ENCODE peak calls at places on chromosomes 3 and 15, in five cellular contexts. One of them, this sample, is unnamed.

GRCh38 chr3:37453393-37454391 is 279.3 kb upstream of the LRRFIP2 start:
- DNase-seq in breast epithelium: peak
- DNase-seq in cerebellum: peak
- DNase-seq in astrocyte of the cerebellum: no peak
- DNase-seq in effector memory CD4-positive, alpha-beta T cell: no peak
- DNase-seq in this sample: peak

GRCh38 chr3:37729119-37729518 is 132.6 kb upstream of the CTDSPL start:
- DNase-seq in astrocyte of the cerebellum: no peak
- DNase-seq in cerebellum: no peak
- DNase-seq in breast epithelium: no peak
- DNase-seq in effector memory CD4-positive, alpha-beta T cell: no peak
- DNase-seq in this sample: no peak

GRCh38 chr3:122227036-122227781 is 43.7 kb downstream of the CASR start:
- DNase-seq in astrocyte of the cerebellum: no peak
- DNase-seq in cerebellum: no peak
- DNase-seq in breast epithelium: no peak
- DNase-seq in effector memory CD4-positive, alpha-beta T cell: no peak
- DNase-seq in this sample: no peak

GRCh38 chr15:37793851-37794250 is 140.6 kb upstream of the TMCO5A start:
- DNase-seq in astrocyte of the cerebellum: no peak
- DNase-seq in cerebellum: no peak
- DNase-seq in effector memory CD4-positive, alpha-beta T cell: no peak
- DNase-seq in breast epithelium: no peak
- DNase-seq in this sample: no peak

GRCh38 chr3:126480251-126480650 is 4.6 kb upstream of the ZXDC start:
- DNase-seq in breast epithelium: no peak
- DNase-seq in cerebellum: no peak
- DNase-seq in astrocyte of the cerebellum: no peak
- DNase-seq in effector memory CD4-positive, alpha-beta T cell: no peak
- DNase-seq in this sample: no peak

GRCh38 chr15:68585574-68586273 is 6.9 kb downstream of the CORO2B start:
- DNase-seq in breast epithelium: no peak
- DNase-seq in effector memory CD4-positive, alpha-beta T cell: no peak
- DNase-seq in cerebellum: no peak
- DNase-seq in astrocyte of the cerebellum: no peak
- DNase-seq in this sample: peak

GRCh38 chr3:130565224-130565623 is 48.2 kb downstream of the COL6A6 start:
- DNase-seq in cerebellum: no peak
- DNase-seq in breast epithelium: no peak
- DNase-seq in astrocyte of the cerebellum: no peak
- DNase-seq in effector memory CD4-positive, alpha-beta T cell: no peak
- DNase-seq in this sample: no peak

GRCh38 chr15:57432141-57432701 is 55.9 kb downstream of the CGNL1 start:
- DNase-seq in breast epithelium: no peak
- DNase-seq in astrocyte of the cerebellum: peak
- DNase-seq in effector memory CD4-positive, alpha-beta T cell: no peak
- DNase-seq in cerebellum: no peak
- DNase-seq in this sample: peak

GRCh38 chr3:45984331-45985312 is 11.0 kb downstream of the FYCO1 start:
- DNase-seq in effector memory CD4-positive, alpha-beta T cell: no peak
- DNase-seq in cerebellum: no peak
- DNase-seq in breast epithelium: no peak
- DNase-seq in astrocyte of the cerebellum: no peak
- DNase-seq in this sample: no peak

GRCh38 chr15:33309602-33310276 is 1.0 kb upstream of the RYR3 start:
- DNase-seq in cerebellum: no peak
- DNase-seq in breast epithelium: no peak
- DNase-seq in effector memory CD4-positive, alpha-beta T cell: no peak
- DNase-seq in astrocyte of the cerebellum: no peak
- DNase-seq in this sample: peak

GRCh38 chr3:103181175-103181574 is 746.4 kb downstream of the ZPLD1 start:
- DNase-seq in effector memory CD4-positive, alpha-beta T cell: no peak
- DNase-seq in breast epithelium: no peak
- DNase-seq in cerebellum: no peak
- DNase-seq in astrocyte of the cerebellum: no peak
- DNase-seq in this sample: no peak

GRCh38 chr3:133944641-133945441 is 49.2 kb upstream of the RAB6B start:
- DNase-seq in breast epithelium: peak
- DNase-seq in cerebellum: peak
- DNase-seq in astrocyte of the cerebellum: peak
- DNase-seq in effector memory CD4-positive, alpha-beta T cell: no peak
- DNase-seq in this sample: no peak

GRCh38 chr3:177596822-177597271 is 399.6 kb upstream of the TBL1XR1 start:
- DNase-seq in breast epithelium: peak
- DNase-seq in cerebellum: no peak
- DNase-seq in effector memory CD4-positive, alpha-beta T cell: no peak
- DNase-seq in astrocyte of the cerebellum: no peak
- DNase-seq in this sample: no peak

GRCh38 chr3:143436231-143436930 is 316.8 kb downstream of the CHST2 start:
- DNase-seq in breast epithelium: no peak
- DNase-seq in cerebellum: no peak
- DNase-seq in effector memory CD4-positive, alpha-beta T cell: no peak
- DNase-seq in astrocyte of the cerebellum: no peak
- DNase-seq in this sample: no peak

GRCh38 chr3:141275032-141275422 is 43.4 kb downstream of the PXYLP1 start:
- DNase-seq in astrocyte of the cerebellum: no peak
- DNase-seq in breast epithelium: no peak
- DNase-seq in cerebellum: no peak
- DNase-seq in effector memory CD4-positive, alpha-beta T cell: no peak
- DNase-seq in this sample: no peak

GRCh38 chr3:121757087-121757811 is 7.7 kb upstream of the GOLGB1 start:
- DNase-seq in cerebellum: no peak
- DNase-seq in astrocyte of the cerebellum: no peak
- DNase-seq in effector memory CD4-positive, alpha-beta T cell: no peak
- DNase-seq in breast epithelium: no peak
- DNase-seq in this sample: no peak

GRCh38 chr15:101142711-101143110 is 109.1 kb downstream of the CHSY1 start:
- DNase-seq in cerebellum: no peak
- DNase-seq in astrocyte of the cerebellum: no peak
- DNase-seq in effector memory CD4-positive, alpha-beta T cell: no peak
- DNase-seq in breast epithelium: no peak
- DNase-seq in this sample: no peak

GRCh38 chr3:123337226-123337625 is 111.7 kb downstream of the ADCY5 start:
- DNase-seq in breast epithelium: no peak
- DNase-seq in astrocyte of the cerebellum: no peak
- DNase-seq in cerebellum: no peak
- DNase-seq in effector memory CD4-positive, alpha-beta T cell: no peak
- DNase-seq in this sample: no peak

GRCh38 chr3:30475038-30475808 is 131.2 kb upstream of the TGFBR2 start:
- DNase-seq in effector memory CD4-positive, alpha-beta T cell: no peak
- DNase-seq in astrocyte of the cerebellum: no peak
- DNase-seq in cerebellum: no peak
- DNase-seq in breast epithelium: no peak
- DNase-seq in this sample: no peak

GRCh38 chr3:111858641-111859040 is 424 bp upstream of the PHLDB2 start:
- DNase-seq in effector memory CD4-positive, alpha-beta T cell: no peak
- DNase-seq in breast epithelium: no peak
- DNase-seq in astrocyte of the cerebellum: no peak
- DNase-seq in cerebellum: no peak
- DNase-seq in this sample: no peak

GRCh38 chr3:127420825-127421224 is 133.0 kb upstream of the PRR20G start:
- DNase-seq in breast epithelium: no peak
- DNase-seq in effector memory CD4-positive, alpha-beta T cell: no peak
- DNase-seq in astrocyte of the cerebellum: no peak
- DNase-seq in cerebellum: no peak
- DNase-seq in this sample: no peak

GRCh38 chr3:101870138-101870537 is 20.8 kb downstream of the NFKBIZ start:
- DNase-seq in astrocyte of the cerebellum: no peak
- DNase-seq in effector memory CD4-positive, alpha-beta T cell: no peak
- DNase-seq in breast epithelium: no peak
- DNase-seq in cerebellum: no peak
- DNase-seq in this sample: no peak

GRCh38 chr3:126146034-126146433 is 34.4 kb downstream of the ALDH1L1 start:
- DNase-seq in cerebellum: no peak
- DNase-seq in astrocyte of the cerebellum: no peak
- DNase-seq in breast epithelium: no peak
- DNase-seq in effector memory CD4-positive, alpha-beta T cell: no peak
- DNase-seq in this sample: peak

GRCh38 chr15:44296625-44297524 is 8.4 kb downstream of the GOLM2 start:
- DNase-seq in effector memory CD4-positive, alpha-beta T cell: no peak
- DNase-seq in cerebellum: no peak
- DNase-seq in astrocyte of the cerebellum: peak
- DNase-seq in breast epithelium: no peak
- DNase-seq in this sample: peak

GRCh38 chr3:185701891-185702563 is 115.9 kb downstream of the SENP2 start:
- DNase-seq in effector memory CD4-positive, alpha-beta T cell: no peak
- DNase-seq in breast epithelium: no peak
- DNase-seq in cerebellum: no peak
- DNase-seq in astrocyte of the cerebellum: no peak
- DNase-seq in this sample: no peak

GRCh38 chr3:27680517-27681246 is 41.4 kb downstream of the EOMES start:
- DNase-seq in effector memory CD4-positive, alpha-beta T cell: no peak
- DNase-seq in astrocyte of the cerebellum: peak
- DNase-seq in cerebellum: no peak
- DNase-seq in breast epithelium: no peak
- DNase-seq in this sample: no peak

GRCh38 chr3:107206141-107206540 is 171.1 kb upstream of the CCDC54 start:
- DNase-seq in breast epithelium: no peak
- DNase-seq in cerebellum: peak
- DNase-seq in effector memory CD4-positive, alpha-beta T cell: no peak
- DNase-seq in astrocyte of the cerebellum: peak
- DNase-seq in this sample: peak

GRCh38 chr15:60423540-60423939 is 25.8 kb upstream of the ANXA2 start:
- DNase-seq in astrocyte of the cerebellum: peak
- DNase-seq in effector memory CD4-positive, alpha-beta T cell: no peak
- DNase-seq in breast epithelium: peak
- DNase-seq in cerebellum: no peak
- DNase-seq in this sample: peak

GRCh38 chr3:116836286-116836685 is 126.7 kb downstream of the TUSC7 start:
- DNase-seq in cerebellum: no peak
- DNase-seq in astrocyte of the cerebellum: no peak
- DNase-seq in effector memory CD4-positive, alpha-beta T cell: no peak
- DNase-seq in breast epithelium: no peak
- DNase-seq in this sample: no peak

GRCh38 chr3:148957586-148957985 is 33.8 kb upstream of the GYG1 start:
- DNase-seq in cerebellum: no peak
- DNase-seq in astrocyte of the cerebellum: no peak
- DNase-seq in breast epithelium: no peak
- DNase-seq in effector memory CD4-positive, alpha-beta T cell: no peak
- DNase-seq in this sample: no peak